ENCODE peak calls at places on chromosomes 6 and 20, in four cellular contexts. Y is ovary, B is heart left ventricle, Z is fibroblast of villous mesenchyme. H is an unnamed sample.

GRCh38 chr6:168188974-168189678 is 110.1 kb upstream of the FRMD1 start:
- DNase-seq in Z (no peak), Y (no peak), B (no peak), H (no peak)

GRCh38 chr6:70112686-70113570 is 190.0 kb downstream of the COL9A1 start:
- DNase-seq in Z (no peak), B (peak; percentile 16), Y (no peak), H (no peak)

GRCh38 chr6:142696123-142696522 is 248.9 kb downstream of the HIVEP2 start:
- DNase-seq in Y (no peak), Z (peak; percentile 32), B (no peak), H (no peak)

GRCh38 chr6:169177516-169178196 is 76.0 kb downstream of the THBS2 start:
- DNase-seq in Y (no peak), B (no peak), Z (no peak), H (no peak)

GRCh38 chr20:62697468-62697912 is 11.1 kb upstream of the NTSR1 start:
- DNase-seq in Y (no peak), B (no peak), Z (no peak), H (no peak)

GRCh38 chr6:3911130-3911529 is 62.0 kb downstream of the FAM50B start:
- DNase-seq in Z (no peak), Y (no peak), B (no peak), H (no peak)

GRCh38 chr20:45946149-45946970 is 11.9 kb downstream of the PCIF1 start:
- DNase-seq in B (no peak), Y (peak; percentile 89), Z (peak; percentile 97), H (no peak)

GRCh38 chr6:131062245-131063027 is 609 bp downstream of the EPB41L2 start:
- DNase-seq in Z (no peak), Y (peak; percentile 45), B (peak; percentile 54), H (peak; percentile 73)

GRCh38 chr6:157022022-157022740 is 245.0 kb downstream of the ARID1B start:
- DNase-seq in B (peak; percentile 91), Z (peak; percentile 94), Y (peak; percentile 90), H (peak; percentile 89)

GRCh38 chr6:75230484-75231325 is 12.9 kb downstream of the COX7A2 start:
- DNase-seq in Y (peak; percentile 47), B (no peak), Z (peak; percentile 67), H (no peak)

GRCh38 chr6:36364669-36365479 is 22.6 kb downstream of the ETV7 start:
- DNase-seq in B (no peak), Z (no peak), Y (no peak), H (no peak)

GRCh38 chr20:22584630-22584921 is 204 bp upstream of the FOXA2 start:
- DNase-seq in Z (no peak), B (no peak), Y (no peak), H (no peak)

GRCh38 chr6:158143700-158144099 is 24.4 kb downstream of the SERAC1 start:
- DNase-seq in Y (no peak), Z (peak; percentile 30), B (no peak), H (no peak)

GRCh38 chr6:53790886-53791285 is 3.9 kb upstream of the LRRC1 start:
- DNase-seq in Y (no peak), B (no peak), Z (peak; percentile 10), H (no peak)

GRCh38 chr6:17850281-17850680 is 137.2 kb downstream of the KIF13A start:
- DNase-seq in Z (no peak), Y (no peak), B (no peak), H (no peak)

GRCh38 chr20:31684153-31685003 is 38.3 kb downstream of the BCL2L1 start:
- DNase-seq in Y (no peak), Z (no peak), B (no peak), H (no peak)

GRCh38 chr6:77173472-77174074 is 289.7 kb downstream of the HTR1B start:
- DNase-seq in B (no peak), Z (peak; percentile 21), Y (no peak), H (no peak)

GRCh38 chr6:15569035-15569995 is 93.5 kb downstream of the DTNBP1 start:
- DNase-seq in Z (peak; percentile 40), B (no peak), Y (no peak), H (no peak)

GRCh38 chr6:2768125-2768524 is 2.9 kb downstream of the WRNIP1 start:
- DNase-seq in Z (no peak), Y (no peak), B (no peak), H (no peak)

GRCh38 chr20:2301164-2301622 is 5.4 kb downstream of the TGM3 start:
- DNase-seq in Y (no peak), B (peak; percentile 41), Z (peak; percentile 6), H (peak; percentile 66)

GRCh38 chr6:147201885-147202515 is 2.2 kb upstream of the STXBP5 start:
- DNase-seq in Y (no peak), Z (peak; percentile 37), B (no peak), H (peak; percentile 18)

GRCh38 chr6:141248056-141248799 is 884.5 kb upstream of the GJE1 start:
- DNase-seq in Z (peak; percentile 28), B (no peak), Y (no peak), H (no peak)

GRCh38 chr20:50929299-50930138 is 1.7 kb downstream of the ADNP start:
- DNase-seq in B (peak; percentile 86), Y (peak; percentile 88), Z (peak; percentile 97), H (peak; percentile 93)

GRCh38 chr6:78861509-78861908 is 5.8 kb upstream of the IRAK1BP1 start:
- DNase-seq in B (no peak), Y (no peak), Z (no peak), H (no peak)

GRCh38 chr20:38043512-38044300 is 10.2 kb downstream of the RPRD1B start:
- DNase-seq in B (no peak), Z (peak; percentile 53), Y (no peak), H (no peak)

GRCh38 chr20:38044685-38045084 is 11.1 kb downstream of the RPRD1B start:
- DNase-seq in Y (no peak), B (no peak), Z (no peak), H (no peak)

GRCh38 chr20:38049800-38050199 is 16.3 kb downstream of the RPRD1B start:
- DNase-seq in B (no peak), Z (no peak), Y (no peak), H (no peak)

GRCh38 chr20:38050691-38051090 is 17.1 kb downstream of the RPRD1B start:
- DNase-seq in Z (no peak), Y (no peak), B (no peak), H (no peak)

DNA sequence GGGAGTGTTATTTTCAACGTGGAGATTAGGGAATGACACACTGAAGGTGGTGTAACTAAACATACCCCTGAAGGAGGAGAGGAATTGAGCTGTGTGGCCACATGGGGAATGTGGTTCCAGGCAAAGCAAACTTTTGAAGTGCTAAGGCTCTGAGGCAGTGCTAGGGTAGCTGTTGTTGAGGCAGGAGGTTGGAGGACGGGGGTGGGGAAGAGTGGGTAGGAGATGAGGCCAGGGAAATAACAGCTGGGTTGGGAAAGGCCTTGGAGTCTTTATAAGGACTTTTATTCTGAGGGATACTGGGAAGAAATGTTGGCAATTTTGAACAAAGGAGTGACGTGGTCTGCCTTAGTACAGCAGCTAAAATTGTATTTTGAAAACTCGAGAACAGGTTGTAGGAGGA is 13.0 kb downstream of the RPRD1B start:
- DNase-seq in Z (no peak), B (no peak), Y (no peak), H (no peak)
- H3K4me3 ChIP-seq in Z (no peak overlapping the region), B (no peak overlapping the region), Y (no peak overlapping the region), H (no peak overlapping the region)

DNA sequence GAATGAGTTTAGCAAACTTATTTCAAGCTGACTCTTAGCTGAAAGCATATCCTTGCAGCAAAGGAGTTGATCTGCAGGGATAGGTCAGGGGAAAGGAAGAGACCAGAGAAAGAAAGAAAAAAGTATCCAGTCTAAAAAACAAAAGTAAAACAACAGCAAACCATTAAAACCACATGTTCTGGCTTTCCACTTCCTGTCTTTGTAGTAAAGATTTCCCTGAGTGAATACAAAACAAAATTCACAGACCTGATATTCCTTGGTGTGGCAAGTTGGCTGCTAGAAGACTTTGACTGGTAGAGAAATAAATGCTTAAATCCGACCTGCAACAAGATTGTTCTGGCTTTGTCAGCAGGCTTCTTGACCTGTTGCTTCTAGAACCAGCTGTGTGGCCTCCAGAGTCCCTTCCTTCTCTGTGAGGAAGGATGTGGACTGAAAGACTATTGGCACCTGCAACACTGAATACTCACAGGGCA is 23.4 kb upstream of the MCM3 start:
- DNase-seq in B (no peak), Z (peak; percentile 10), Y (no peak), H (no peak)
- H3K4me3 ChIP-seq in B (no peak overlapping the region), Z (no peak overlapping the region), Y (no peak overlapping the region), H (no peak overlapping the region)

DNA sequence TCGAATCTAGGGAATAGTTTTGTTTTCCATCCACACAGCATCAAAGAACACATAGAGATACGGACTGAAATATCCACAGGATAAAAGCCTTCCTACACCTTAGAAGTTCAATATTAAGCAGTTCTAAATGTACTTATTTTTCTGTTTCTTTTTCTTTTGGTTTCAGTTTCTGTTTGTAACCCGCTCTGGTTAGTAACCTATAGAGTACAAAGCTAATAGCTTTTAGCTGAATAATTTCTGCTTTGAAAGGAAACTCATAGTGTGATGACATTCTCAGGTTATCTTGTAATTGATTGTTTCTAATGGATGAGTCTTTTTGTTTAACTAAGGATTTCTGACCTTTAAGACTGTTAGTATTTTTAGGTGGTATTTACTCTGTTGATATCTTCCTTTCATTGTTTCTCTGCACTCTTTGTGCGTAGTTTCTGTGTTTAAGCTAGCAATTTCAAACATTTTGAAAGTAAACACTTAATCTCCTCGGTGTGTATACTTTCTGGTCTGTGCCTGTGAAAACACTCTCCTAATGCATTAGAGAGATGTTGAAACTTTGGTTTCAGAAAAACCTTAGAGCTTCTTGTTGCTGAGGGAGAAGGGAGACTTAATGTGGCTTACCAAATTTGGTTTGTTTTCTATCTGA is 385.5 kb downstream of the HDGFL1 start:
- DNase-seq in Z (peak; percentile 51), B (no peak), Y (no peak), H (no peak)
- H3K4me3 ChIP-seq in Z (peak overlapping the region; percentile 45), B (peak overlapping the region; percentile 45), Y (peak overlapping the region; percentile 9), H (peak overlapping the region; percentile 50)

GRCh38 chr20:52972965-52973819 is 1.0 kb downstream of the TSHZ2 start:
- DNase-seq in Z (no peak), Y (peak; percentile 36), B (peak; percentile 23), H (peak; percentile 58)
- H3K4me3 ChIP-seq in Z (peak overlapping the region; percentile 56), Y (peak overlapping the region; percentile 66), B (peak overlapping the region; percentile 75), H (peak overlapping the region; percentile 25)

H was measured in right cardiac atrium.